ENCODE peak calls at places on chromosomes 7 and 10, in nine cellular contexts. One of them, this sample, is unnamed.

GRCh38 chr10:69567920-69568319 is 5.3 kb downstream of the NEUROG3 start:
- DNase-seq in transverse colon: peak; percentile 15
- DNase-seq in IMR-90: peak; percentile 51
- DNase-seq in PC-9: peak; percentile 33
- DNase-seq in cardiac muscle cell: peak; percentile 75
- DNase-seq in stomach: no peak
- DNase-seq in SK-N-SH: no peak
- DNase-seq in brain microvascular endothelial cell: peak; percentile 59
- DNase-seq in H9: peak; percentile 83
- DNase-seq in this sample: no peak

GRCh38 chr7:116582164-116582732 is 57.4 kb downstream of the CAV1 start:
- DNase-seq in H9: no peak
- DNase-seq in stomach: no peak
- DNase-seq in IMR-90: peak; percentile 74
- DNase-seq in transverse colon: no peak
- DNase-seq in cardiac muscle cell: peak; percentile 60
- DNase-seq in PC-9: no peak
- DNase-seq in SK-N-SH: no peak
- DNase-seq in brain microvascular endothelial cell: peak; percentile 61
- DNase-seq in this sample: no peak

GRCh38 chr7:75617634-75618234 is 121.0 kb downstream of the HIP1 start:
- DNase-seq in PC-9: peak; percentile 99
- DNase-seq in cardiac muscle cell: peak; percentile 89
- DNase-seq in H9: no peak
- DNase-seq in SK-N-SH: no peak
- DNase-seq in stomach: peak; percentile 56
- DNase-seq in brain microvascular endothelial cell: no peak
- DNase-seq in IMR-90: no peak
- DNase-seq in transverse colon: peak; percentile 45
- DNase-seq in this sample: no peak

GRCh38 chr10:11358923-11359560 is 252.4 kb downstream of the USP6NL start:
- DNase-seq in brain microvascular endothelial cell: no peak
- DNase-seq in transverse colon: no peak
- DNase-seq in IMR-90: no peak
- DNase-seq in PC-9: no peak
- DNase-seq in cardiac muscle cell: no peak
- DNase-seq in stomach: no peak
- DNase-seq in H9: no peak
- DNase-seq in SK-N-SH: no peak
- DNase-seq in this sample: no peak

GRCh38 chr7:87220734-87221215 is 1.2 kb upstream of the TMEM243 start:
- DNase-seq in SK-N-SH: peak; percentile 42
- DNase-seq in H9: no peak
- DNase-seq in cardiac muscle cell: peak; percentile 25
- DNase-seq in IMR-90: no peak
- DNase-seq in stomach: no peak
- DNase-seq in transverse colon: peak; percentile 28
- DNase-seq in brain microvascular endothelial cell: no peak
- DNase-seq in PC-9: no peak
- DNase-seq in this sample: no peak

GRCh38 chr10:77835669-77836086 is 90.9 kb downstream of the DLG5 start:
- DNase-seq in stomach: no peak
- DNase-seq in PC-9: no peak
- DNase-seq in cardiac muscle cell: peak; percentile 56
- DNase-seq in SK-N-SH: no peak
- DNase-seq in transverse colon: no peak
- DNase-seq in IMR-90: no peak
- DNase-seq in H9: no peak
- DNase-seq in brain microvascular endothelial cell: peak; percentile 12
- DNase-seq in this sample: no peak

GRCh38 chr10:115944538-115944937 is 328.5 kb downstream of the GFRA1 start:
- DNase-seq in stomach: no peak
- DNase-seq in H9: no peak
- DNase-seq in transverse colon: no peak
- DNase-seq in PC-9: no peak
- DNase-seq in SK-N-SH: no peak
- DNase-seq in brain microvascular endothelial cell: no peak
- DNase-seq in cardiac muscle cell: no peak
- DNase-seq in IMR-90: no peak
- DNase-seq in this sample: no peak

GRCh38 chr7:100629117-100629711 is 12.1 kb downstream of the TFR2 start:
- DNase-seq in H9: peak; percentile 85
- DNase-seq in transverse colon: peak; percentile 33
- DNase-seq in PC-9: peak; percentile 54
- DNase-seq in stomach: peak; percentile 31
- DNase-seq in brain microvascular endothelial cell: no peak
- DNase-seq in SK-N-SH: peak; percentile 86
- DNase-seq in IMR-90: no peak
- DNase-seq in cardiac muscle cell: peak; percentile 33
- DNase-seq in this sample: peak; percentile 64

GRCh38 chr7:1056006-1056784 is 11.8 kb downstream of the GPR146 start:
- DNase-seq in transverse colon: no peak
- DNase-seq in stomach: no peak
- DNase-seq in H9: no peak
- DNase-seq in SK-N-SH: peak; percentile 72
- DNase-seq in brain microvascular endothelial cell: no peak
- DNase-seq in IMR-90: no peak
- DNase-seq in PC-9: no peak
- DNase-seq in cardiac muscle cell: no peak
- DNase-seq in this sample: no peak

GRCh38 chr7:151060416-151061234 is 1.2 kb downstream of the SLC4A2 start:
- DNase-seq in H9: no peak
- DNase-seq in cardiac muscle cell: peak; percentile 55
- DNase-seq in PC-9: no peak
- DNase-seq in IMR-90: no peak
- DNase-seq in brain microvascular endothelial cell: no peak
- DNase-seq in stomach: peak; percentile 64
- DNase-seq in SK-N-SH: peak; percentile 80
- DNase-seq in transverse colon: peak; percentile 58
- DNase-seq in this sample: peak; percentile 79

GRCh38 chr7:133477786-133478185 is 224.9 kb downstream of the EXOC4 start:
- DNase-seq in IMR-90: no peak
- DNase-seq in stomach: no peak
- DNase-seq in H9: no peak
- DNase-seq in SK-N-SH: no peak
- DNase-seq in PC-9: no peak
- DNase-seq in transverse colon: no peak
- DNase-seq in cardiac muscle cell: no peak
- DNase-seq in brain microvascular endothelial cell: no peak
- DNase-seq in this sample: no peak

GRCh38 chr7:39083781-39084180 is 106.1 kb downstream of the POU6F2 start:
- DNase-seq in H9: no peak
- DNase-seq in IMR-90: no peak
- DNase-seq in stomach: no peak
- DNase-seq in PC-9: no peak
- DNase-seq in brain microvascular endothelial cell: no peak
- DNase-seq in cardiac muscle cell: no peak
- DNase-seq in transverse colon: no peak
- DNase-seq in SK-N-SH: no peak
- DNase-seq in this sample: no peak

GRCh38 chr7:23418046-23418445 is 52.2 kb downstream of the IGF2BP3 start:
- DNase-seq in brain microvascular endothelial cell: no peak
- DNase-seq in SK-N-SH: no peak
- DNase-seq in IMR-90: peak; percentile 66
- DNase-seq in cardiac muscle cell: peak; percentile 70
- DNase-seq in H9: no peak
- DNase-seq in transverse colon: no peak
- DNase-seq in stomach: no peak
- DNase-seq in PC-9: peak; percentile 82
- DNase-seq in this sample: no peak

GRCh38 chr7:91800389-91800788 is 80.1 kb downstream of the MTERF1 start:
- DNase-seq in cardiac muscle cell: no peak
- DNase-seq in IMR-90: no peak
- DNase-seq in transverse colon: no peak
- DNase-seq in SK-N-SH: no peak
- DNase-seq in H9: no peak
- DNase-seq in PC-9: no peak
- DNase-seq in stomach: no peak
- DNase-seq in brain microvascular endothelial cell: no peak
- DNase-seq in this sample: no peak

GRCh38 chr10:48605264-48605615 is 367 bp upstream of the ARHGAP22 start:
- DNase-seq in stomach: no peak
- DNase-seq in H9: no peak
- DNase-seq in SK-N-SH: no peak
- DNase-seq in PC-9: no peak
- DNase-seq in cardiac muscle cell: no peak
- DNase-seq in IMR-90: peak; percentile 16
- DNase-seq in transverse colon: no peak
- DNase-seq in brain microvascular endothelial cell: no peak
- DNase-seq in this sample: no peak

GRCh38 chr7:120794100-120794729 is 63.7 kb downstream of the TSPAN12 start:
- DNase-seq in brain microvascular endothelial cell: no peak
- DNase-seq in PC-9: no peak
- DNase-seq in H9: no peak
- DNase-seq in IMR-90: no peak
- DNase-seq in stomach: no peak
- DNase-seq in transverse colon: no peak
- DNase-seq in cardiac muscle cell: peak; percentile 10
- DNase-seq in SK-N-SH: no peak
- DNase-seq in this sample: no peak

GRCh38 chr10:1183033-1183396 is 126.8 kb downstream of the WDR37 start:
- DNase-seq in stomach: no peak
- DNase-seq in IMR-90: no peak
- DNase-seq in H9: no peak
- DNase-seq in cardiac muscle cell: no peak
- DNase-seq in SK-N-SH: no peak
- DNase-seq in PC-9: no peak
- DNase-seq in brain microvascular endothelial cell: no peak
- DNase-seq in transverse colon: no peak
- DNase-seq in this sample: no peak

GRCh38 chr10:131979821-131980270 is 1.9 kb downstream of the BNIP3 start:
- DNase-seq in H9: no peak
- DNase-seq in cardiac muscle cell: peak; percentile 37
- DNase-seq in IMR-90: peak; percentile 40
- DNase-seq in stomach: peak; percentile 44
- DNase-seq in SK-N-SH: peak; percentile 56
- DNase-seq in transverse colon: no peak
- DNase-seq in PC-9: no peak
- DNase-seq in brain microvascular endothelial cell: peak; percentile 36
- DNase-seq in this sample: no peak

DNA sequence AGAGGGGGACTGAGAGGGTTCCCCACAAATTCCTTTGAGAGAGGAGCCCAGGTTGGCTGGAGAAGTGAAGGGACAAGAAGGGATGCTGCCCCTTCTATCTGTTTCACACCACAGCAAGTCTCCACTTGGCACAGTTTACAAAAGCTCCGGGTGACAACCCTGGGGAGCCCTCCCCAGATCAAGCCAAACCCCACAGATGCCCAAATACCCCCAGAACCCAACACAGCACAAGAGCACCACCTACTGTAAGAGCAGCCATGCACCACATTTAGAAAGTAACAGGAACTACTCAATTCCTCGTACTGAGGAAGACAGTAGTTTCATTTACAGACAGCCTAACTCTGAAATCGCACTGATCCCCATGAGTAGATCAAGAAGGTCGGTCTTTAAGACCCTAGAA is 67.8 kb upstream of the ATP6V0A4 start:
- DNase-seq in cardiac muscle cell: peak; percentile 17
- DNase-seq in transverse colon: no peak
- DNase-seq in brain microvascular endothelial cell: peak; percentile 11
- DNase-seq in SK-N-SH: no peak
- DNase-seq in PC-9: no peak
- DNase-seq in stomach: no peak
- DNase-seq in IMR-90: no peak
- DNase-seq in H9: no peak
- DNase-seq in this sample: peak; percentile 16
- TF ChIP-seq CTCF in cardiac muscle cell: peak; percentile 43
- TF ChIP-seq CTCF in transverse colon: no peak
- TF ChIP-seq CTCF in brain microvascular endothelial cell: peak; percentile 59
- TF ChIP-seq CTCF in SK-N-SH: peak; percentile 40
- TF ChIP-seq CTCF in PC-9: peak; percentile 80
- TF ChIP-seq CTCF in stomach: no peak
- TF ChIP-seq CTCF in IMR-90: peak; percentile 16
- TF ChIP-seq CTCF in H9: peak; percentile 66
- TF ChIP-seq CTCF in this sample: peak; percentile 53

GRCh38 chr10:70982443-70982842 is 94.1 kb upstream of the PCBD1 start:
- DNase-seq in H9: no peak
- DNase-seq in transverse colon: no peak
- DNase-seq in brain microvascular endothelial cell: no peak
- DNase-seq in SK-N-SH: no peak
- DNase-seq in IMR-90: no peak
- DNase-seq in PC-9: no peak
- DNase-seq in cardiac muscle cell: no peak
- DNase-seq in stomach: no peak
- DNase-seq in this sample: no peak
- H3K27ac ChIP-seq in H9: no peak overlapping the region
- H3K27ac ChIP-seq in transverse colon: no peak overlapping the region
- H3K27ac ChIP-seq in brain microvascular endothelial cell: no peak overlapping the region
- H3K27ac ChIP-seq in SK-N-SH: no peak overlapping the region
- H3K27ac ChIP-seq in IMR-90: no peak overlapping the region
- H3K27ac ChIP-seq in PC-9: no peak overlapping the region
- H3K27ac ChIP-seq in cardiac muscle cell: no peak overlapping the region
- H3K27ac ChIP-seq in stomach: no peak overlapping the region
- H3K27ac ChIP-seq in this sample: no peak overlapping the region

GRCh38 chr7:77940647-77941046 is 142.1 kb downstream of the PHTF2 start:
- DNase-seq in brain microvascular endothelial cell: peak; percentile 33
- DNase-seq in transverse colon: peak; percentile 16
- DNase-seq in IMR-90: peak; percentile 48
- DNase-seq in PC-9: no peak
- DNase-seq in stomach: no peak
- DNase-seq in SK-N-SH: peak; percentile 67
- DNase-seq in cardiac muscle cell: peak; percentile 61
- DNase-seq in H9: no peak
- DNase-seq in this sample: no peak
- TF ChIP-seq CTCF in brain microvascular endothelial cell: peak; percentile 72
- TF ChIP-seq CTCF in transverse colon: peak; percentile 52
- TF ChIP-seq CTCF in IMR-90: peak; percentile 75
- TF ChIP-seq CTCF in PC-9: peak; percentile 82
- TF ChIP-seq CTCF in stomach: peak; percentile 35
- TF ChIP-seq CTCF in SK-N-SH: peak; percentile 99
- TF ChIP-seq CTCF in cardiac muscle cell: peak; percentile 75
- TF ChIP-seq CTCF in H9: peak; percentile 86
- TF ChIP-seq CTCF in this sample: peak; percentile 23

GRCh38 chr10:110872145-110872983 is 636 bp downstream of the PDCD4 start:
- DNase-seq in IMR-90: peak; percentile 81
- DNase-seq in transverse colon: peak; percentile 75
- DNase-seq in stomach: peak; percentile 62
- DNase-seq in brain microvascular endothelial cell: peak; percentile 85
- DNase-seq in H9: peak; percentile 83
- DNase-seq in cardiac muscle cell: peak; percentile 87
- DNase-seq in PC-9: no peak
- DNase-seq in SK-N-SH: peak; percentile 86
- DNase-seq in this sample: peak; percentile 93

GRCh38 chr10:110870823-110871235 is 899 bp upstream of the PDCD4 start:
- DNase-seq in SK-N-SH: peak; percentile 20
- DNase-seq in H9: no peak
- DNase-seq in brain microvascular endothelial cell: no peak
- DNase-seq in transverse colon: no peak
- DNase-seq in stomach: no peak
- DNase-seq in IMR-90: no peak
- DNase-seq in PC-9: no peak
- DNase-seq in cardiac muscle cell: peak; percentile 15
- DNase-seq in this sample: no peak

GRCh38 chr10:110873951-110874350 is 2.2 kb downstream of the PDCD4 start:
- DNase-seq in transverse colon: no peak
- DNase-seq in cardiac muscle cell: no peak
- DNase-seq in brain microvascular endothelial cell: no peak
- DNase-seq in SK-N-SH: no peak
- DNase-seq in H9: no peak
- DNase-seq in PC-9: no peak
- DNase-seq in IMR-90: no peak
- DNase-seq in stomach: no peak
- DNase-seq in this sample: no peak

GRCh38 chr10:110871236-110872084 is at the start of gene PDCD4:
- DNase-seq in transverse colon: peak; percentile 100
- DNase-seq in PC-9: peak; percentile 82
- DNase-seq in IMR-90: peak; percentile 96
- DNase-seq in H9: peak; percentile 100
- DNase-seq in cardiac muscle cell: peak; percentile 99
- DNase-seq in stomach: peak; percentile 100
- DNase-seq in brain microvascular endothelial cell: peak; percentile 98
- DNase-seq in SK-N-SH: peak; percentile 93
- DNase-seq in this sample: peak; percentile 100

GRCh38 chr10:110872984-110873569 is 1.3 kb downstream of the PDCD4 start:
- DNase-seq in stomach: no peak
- DNase-seq in H9: no peak
- DNase-seq in brain microvascular endothelial cell: no peak
- DNase-seq in transverse colon: no peak
- DNase-seq in IMR-90: no peak
- DNase-seq in cardiac muscle cell: peak; percentile 12
- DNase-seq in PC-9: no peak
- DNase-seq in SK-N-SH: no peak
- DNase-seq in this sample: no peak
- H3K27ac ChIP-seq in stomach: peak overlapping the region; percentile 99
- H3K27ac ChIP-seq in H9: no peak overlapping the region
- H3K27ac ChIP-seq in brain microvascular endothelial cell: peak overlapping the region; percentile 87
- H3K27ac ChIP-seq in transverse colon: peak overlapping the region; percentile 99
- H3K27ac ChIP-seq in IMR-90: peak overlapping the region; percentile 55
- H3K27ac ChIP-seq in cardiac muscle cell: peak overlapping the region; percentile 96
- H3K27ac ChIP-seq in PC-9: peak overlapping the region; percentile 19
- H3K27ac ChIP-seq in SK-N-SH: peak overlapping the region; percentile 88
- H3K27ac ChIP-seq in this sample: peak overlapping the region; percentile 97

This sample was measured in WERI-Rb-1.